ENCODE peak calls at places on chromosomes 1 and 21, in seven cellular contexts. G is posterior cingulate gyrus; W is stimulated activated CD8-positive, alpha-beta memory T cell treated with anti-CD3 and anti-CD28 coated beads, Interleukin-4, amount 100 ng/mL, for 48 hours; A is uterus; Y is iPS-NIHi11; J is C1 segment of cervical spinal cord; R is AG08396. T is an unnamed sample.

GRCh38 chr21:45983981-45984551 is 2.5 kb downstream of the COL6A1 start:
- DNase-seq in G (no peak), W (no peak), A (peak), Y (peak), J (no peak), R (no peak), T (no peak)

GRCh38 chr1:33435096-33435820 is 4.4 kb upstream of the PHC2 start:
- DNase-seq in G (no peak), W (no peak), A (no peak), Y (no peak), J (no peak), R (no peak), T (no peak)

GRCh38 chr21:45417256-45417950 is 12.4 kb downstream of the COL18A1 start:
- DNase-seq in G (no peak), W (no peak), A (no peak), Y (no peak), J (no peak), R (no peak), T (no peak)

GRCh38 chr1:1858382-1859086 is 32.4 kb downstream of the GNB1 start:
- DNase-seq in G (peak), W (no peak), A (peak), Y (peak), J (no peak), R (peak), T (peak)

GRCh38 chr1:2104621-2105427 is 54.6 kb downstream of the PRKCZ start:
- DNase-seq in G (no peak), W (no peak), A (no peak), Y (peak), J (no peak), R (no peak), T (no peak)

GRCh38 chr1:59990470-59990869 is 63.9 kb upstream of the CYP2J2 start:
- DNase-seq in G (no peak), W (no peak), A (no peak), Y (no peak), J (no peak), R (no peak), T (no peak)

GRCh38 chr1:69919922-69920273 is 285.5 kb downstream of the LRRC40 start:
- DNase-seq in G (no peak), W (no peak), A (no peak), Y (no peak), J (no peak), R (no peak), T (no peak)

GRCh38 chr1:39987869-39988268 is 32.9 kb downstream of the MFSD2A start:
- DNase-seq in G (no peak), W (no peak), A (no peak), Y (no peak), J (no peak), R (no peak), T (peak)

GRCh38 chr1:3836421-3836820 is 20.6 kb downstream of the CEP104 start:
- DNase-seq in G (no peak), W (no peak), A (no peak), Y (no peak), J (no peak), R (no peak), T (no peak)

GRCh38 chr1:200279810-200280411 is 129.9 kb downstream of the ZNF281 start:
- DNase-seq in G (no peak), W (peak), A (no peak), Y (peak), J (peak), R (peak), T (peak)

GRCh38 chr21:43189936-43190335 is 21.1 kb downstream of the CRYAA start:
- DNase-seq in G (no peak), W (no peak), A (no peak), Y (no peak), J (no peak), R (no peak), T (no peak)

GRCh38 chr1:223429821-223430220 is 36.6 kb downstream of the CCDC185 start:
- DNase-seq in G (no peak), W (no peak), A (no peak), Y (no peak), J (no peak), R (no peak), T (no peak)